ENCODE peak calls at places on chromosomes 11 and 22, in seven cellular contexts. C is Daoy; O is fibroblast of the conjunctiva; N is CD4-positive, alpha-beta T cell; F is nucleus accumbens; I is right atrium auricular region; W is EL. Y is an unnamed sample.

GRCh38 chr11:15859411-15859810 is 496.9 kb downstream of the SOX6 start:
- DNase-seq in C (no peak), O (no peak), N (no peak), F (no peak), I (no peak), W (no peak), Y (no peak)

GRCh38 chr11:19660076-19660475 is 52.6 kb upstream of the NAV2 start:
- DNase-seq in C (peak; percentile 89), O (no peak), N (no peak), F (no peak), I (no peak), W (peak; percentile 81), Y (no peak)

GRCh38 chr11:17811416-17811815 is 76.8 kb downstream of the KCNC1 start:
- DNase-seq in C (no peak), O (no peak), N (no peak), F (no peak), I (no peak), W (no peak), Y (no peak)

GRCh38 chr11:64415286-64415685 is 56.3 kb downstream of the RPS6KA4 start:
- DNase-seq in C (no peak), O (no peak), N (no peak), F (no peak), I (no peak), W (no peak), Y (no peak)

GRCh38 chr11:99918761-99919160 is 768.3 kb upstream of the ARHGAP42 start:
- DNase-seq in C (no peak), O (no peak), N (no peak), F (no peak), I (no peak), W (no peak), Y (no peak)

GRCh38 chr22:31683181-31684105 is 21.4 kb upstream of the PISD start:
- DNase-seq in C (no peak), O (no peak), N (no peak), F (no peak), I (no peak), W (no peak), Y (no peak)

GRCh38 chr22:41535244-41535643 is 9.0 kb downstream of the POLR3H start:
- DNase-seq in C (no peak), O (no peak), N (no peak), F (no peak), I (no peak), W (no peak), Y (no peak)

GRCh38 chr11:17651681-17652080 is 67.7 kb upstream of the MYOD1 start:
- DNase-seq in C (no peak), O (no peak), N (no peak), F (no peak), I (no peak), W (no peak), Y (no peak)

GRCh38 chr11:35582033-35582432 is 36.2 kb upstream of the FJX1 start:
- DNase-seq in C (no peak), O (no peak), N (no peak), F (no peak), I (no peak), W (no peak), Y (no peak)

GRCh38 chr22:42317691-42318547 is 47.5 kb upstream of the TCF20 start:
- DNase-seq in C (peak; percentile 33), O (no peak), N (no peak), F (peak; percentile 76), I (no peak), W (no peak), Y (peak; percentile 44)

GRCh38 chr22:30516273-30516672 is 10.8 kb upstream of the SEC14L4 start:
- DNase-seq in C (no peak), O (no peak), N (no peak), F (no peak), I (no peak), W (no peak), Y (no peak)

GRCh38 chr22:34038801-34039200 is 118.5 kb upstream of the LARGE1 start:
- DNase-seq in C (no peak), O (no peak), N (no peak), F (no peak), I (no peak), W (no peak), Y (no peak)

GRCh38 chr11:110852925-110853324 is 140.7 kb upstream of the ARHGAP20 start:
- DNase-seq in C (no peak), O (no peak), N (no peak), F (no peak), I (no peak), W (no peak), Y (no peak)

GRCh38 chr22:19448076-19448607 is 631 bp upstream of the C22orf39 start:
- DNase-seq in C (peak; percentile 77), O (peak; percentile 62), N (peak; percentile 3), F (no peak), I (no peak), W (peak; percentile 59), Y (no peak)